ENCODE peak calls at places on chromosomes 5 and 9, in four cellular contexts. I is GM12878, E is K562, V is HL-60. G is an unnamed sample.

GRCh38 chr5:76402880-76403712 is at the start of gene IQGAP2:
- DNase-seq in I (no peak), E (peak; percentile 90), V (peak; percentile 90), G (peak; percentile 74)

GRCh38 chr5:125266106-125266505 is 519.7 kb upstream of the ZNF608 start:
- DNase-seq in I (no peak), E (no peak), V (no peak), G (no peak)

GRCh38 chr5:159156839-159157238 is 52.5 kb downstream of the RNF145 start:
- DNase-seq in I (peak; percentile 30), E (peak; percentile 80), V (peak; percentile 55), G (peak; percentile 22)

GRCh38 chr9:3329361-3329760 is 196.4 kb downstream of the RFX3 start:
- DNase-seq in I (no peak), E (no peak), V (no peak), G (no peak)

GRCh38 chr5:126354012-126354856 is 69.0 kb upstream of the GRAMD2B start:
- DNase-seq in I (peak; percentile 38), E (peak; percentile 58), V (no peak), G (no peak)

GRCh38 chr9:83219154-83219923 is 156.4 kb upstream of the RASEF start:
- DNase-seq in I (no peak), E (peak; percentile 23), V (peak; percentile 81), G (no peak)

GRCh38 chr5:150340614-150341265 is 16.8 kb upstream of the TCOF1 start:
- DNase-seq in I (no peak), E (no peak), V (peak; percentile 33), G (no peak)

GRCh38 chr9:9752722-9753121 is 860.1 kb downstream of the PTPRD start:
- DNase-seq in I (no peak), E (no peak), V (no peak), G (no peak)

GRCh38 chr5:62450259-62450658 is 37.7 kb downstream of the IPO11 start:
- DNase-seq in I (no peak), E (no peak), V (no peak), G (no peak)

GRCh38 chr5:112973904-112974303 is 2.7 kb upstream of the DCP2 start:
- DNase-seq in I (no peak), E (peak; percentile 82), V (no peak), G (no peak)

GRCh38 chr5:93580387-93581100 is 475 bp downstream of the NR2F1-AS1 start:
- DNase-seq in I (no peak), E (no peak), V (no peak), G (no peak)

GRCh38 chr5:175826980-175827379 is 44.4 kb upstream of the CPLX2 start:
- DNase-seq in I (no peak), E (no peak), V (no peak), G (no peak)

GRCh38 chr9:95762322-95762721 is 113.2 kb upstream of the ERCC6L2 start:
- DNase-seq in I (no peak), E (no peak), V (no peak), G (no peak)
- TF ChIP-seq SPI1 in I (no peak), E (no peak), V (no peak), G (no peak)

GRCh38 chr5:156687514-156687913 is 162.6 kb upstream of the PPP1R2B start:
- DNase-seq in I (no peak), E (no peak), V (no peak), G (no peak)

GRCh38 chr5:156684216-156684615 is 165.9 kb upstream of the PPP1R2B start:
- DNase-seq in I (no peak), E (no peak), V (no peak), G (no peak)

GRCh38 chr5:156681276-156681675 is 168.8 kb upstream of the PPP1R2B start:
- DNase-seq in I (no peak), E (no peak), V (no peak), G (no peak)

GRCh38 chr5:156683509-156683908 is 166.6 kb upstream of the PPP1R2B start:
- DNase-seq in I (no peak), E (no peak), V (no peak), G (no peak)

GRCh38 chr5:156686816-156687215 is 163.3 kb upstream of the PPP1R2B start:
- DNase-seq in I (no peak), E (no peak), V (no peak), G (no peak)
- TF ChIP-seq SPI1 in I (no peak), E (no peak), V (no peak), G (no peak)

GRCh38 chr5:148747536-148747906 is 78.9 kb upstream of the ADRB2 start:
- DNase-seq in I (no peak), E (peak; percentile 79), V (no peak), G (no peak)

GRCh38 chr5:148750614-148751013 is 75.8 kb upstream of the ADRB2 start:
- DNase-seq in I (no peak), E (peak; percentile 44), V (no peak), G (no peak)

GRCh38 chr5:148748702-148749101 is 77.7 kb upstream of the ADRB2 start:
- DNase-seq in I (no peak), E (no peak), V (peak; percentile 72), G (no peak)

GRCh38 chr5:148751025-148751424 is 75.4 kb upstream of the ADRB2 start:
- DNase-seq in I (no peak), E (no peak), V (peak; percentile 61), G (no peak)

DNA sequence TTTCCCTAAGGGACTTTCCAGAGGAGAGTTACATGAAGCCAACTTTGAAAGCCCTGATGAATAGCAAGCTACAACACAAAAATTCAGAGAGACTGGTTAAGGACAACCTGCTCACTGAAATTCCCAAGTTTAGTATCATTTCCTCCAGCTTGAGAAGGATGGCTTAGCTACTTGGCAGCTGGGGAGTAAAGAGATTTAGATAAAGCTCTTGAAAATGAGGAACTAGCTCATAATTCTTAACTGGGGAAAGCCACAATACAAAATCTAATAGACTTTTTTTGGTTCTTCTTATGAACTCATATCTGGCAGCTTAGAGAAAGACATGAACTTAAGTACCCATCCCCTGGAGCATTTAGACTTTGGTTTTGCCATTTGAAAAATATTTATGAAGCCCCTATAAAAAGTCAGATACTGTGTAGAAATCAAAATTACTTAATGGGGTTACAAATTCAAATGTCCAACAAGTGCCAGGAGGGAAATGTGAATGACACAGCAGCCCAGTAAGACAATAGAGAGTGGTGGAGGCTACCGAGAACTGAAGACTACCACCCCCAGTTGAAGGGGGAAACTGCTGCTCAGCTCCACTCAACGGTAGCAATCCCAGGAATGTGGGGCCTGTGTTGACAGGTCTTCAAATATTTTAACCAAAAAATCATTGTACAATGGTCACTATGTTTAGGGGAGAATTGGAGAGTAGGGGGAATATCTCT is 79.4 kb upstream of the ADRB2 start:
- DNase-seq in I (no peak), E (peak; percentile 48), V (no peak), G (no peak)
- TF ChIP-seq SPI1 in I (peak; percentile 53), E (peak; percentile 63), V (peak; percentile 53), G (peak; percentile 71)

GRCh38 chr5:68708842-68709170 is 385.0 kb upstream of the SLC30A5 start:
- DNase-seq in I (no peak), E (no peak), V (no peak), G (no peak)

GRCh38 chr5:68711311-68712200 is 382.3 kb upstream of the SLC30A5 start:
- DNase-seq in I (peak; percentile 72), E (no peak), V (no peak), G (no peak)

GRCh38 chr5:68708156-68708841 is 385.5 kb upstream of the SLC30A5 start:
- DNase-seq in I (no peak), E (no peak), V (no peak), G (no peak)

GRCh38 chr5:68710514-68710913 is 383.3 kb upstream of the SLC30A5 start:
- DNase-seq in I (peak; percentile 16), E (no peak), V (no peak), G (no peak)

DNA sequence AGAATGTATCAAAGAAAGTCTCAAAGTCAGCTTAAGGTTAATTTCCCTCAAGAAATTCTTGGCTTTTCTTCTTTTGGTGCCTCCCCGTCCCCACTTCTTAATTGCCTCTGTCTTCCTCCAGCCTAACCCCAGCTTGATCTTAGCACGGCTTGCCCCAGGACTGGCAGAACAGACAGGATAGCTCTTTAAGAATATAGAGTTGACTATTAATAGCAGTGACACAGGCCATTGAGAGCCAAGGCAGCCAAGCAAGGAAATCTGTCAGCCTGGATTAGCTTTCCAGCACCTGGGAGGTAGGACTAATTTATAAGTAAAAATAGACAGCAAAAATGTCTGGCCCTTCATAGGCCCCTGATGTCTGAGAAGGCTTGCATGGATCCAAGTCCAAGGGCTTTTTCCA is 384.6 kb upstream of the SLC30A5 start:
- DNase-seq in I (no peak), E (no peak), V (no peak), G (no peak)
- TF ChIP-seq SPI1 in I (no peak), E (no peak), V (no peak), G (no peak)